ENCODE peak calls at places on chromosomes 3 and 15, in six cellular contexts. A, Z, V, O, P and B are unnamed samples.

GRCh38 chr3:159865042-159865579 is 123.5 kb upstream of the IL12A start:
- DNase-seq in A (no peak), Z (peak; percentile 61), V (no peak), O (no peak), P (no peak), B (no peak)

GRCh38 chr3:169676925-169677537 is 13.5 kb upstream of the MECOM start:
- DNase-seq in A (no peak), Z (no peak), V (no peak), O (no peak), P (no peak), B (peak; percentile 65)

GRCh38 chr15:40877691-40878090 is 3.7 kb upstream of the RHOV start:
- DNase-seq in A (no peak), Z (no peak), V (no peak), O (no peak), P (no peak), B (no peak)

GRCh38 chr3:176623751-176624150 is 573.5 kb downstream of the TBL1XR1 start:
- DNase-seq in A (no peak), Z (no peak), V (no peak), O (no peak), P (no peak), B (no peak)

GRCh38 chr3:14879161-14879888 is 60.6 kb downstream of the FGD5 start:
- DNase-seq in A (no peak), Z (no peak), V (no peak), O (no peak), P (no peak), B (no peak)

GRCh38 chr3:58308728-58309127 is 2.4 kb downstream of the HTD2 start:
- DNase-seq in A (no peak), Z (no peak), V (no peak), O (no peak), P (no peak), B (peak; percentile 9)

GRCh38 chr15:67064607-67065530 is 533 bp upstream of the SMAD3 start:
- DNase-seq in A (no peak), Z (peak; percentile 37), V (no peak), O (peak; percentile 63), P (peak; percentile 69), B (no peak)

GRCh38 chr15:63818191-63818590 is 15.6 kb downstream of the HERC1 start:
- DNase-seq in A (no peak), Z (no peak), V (no peak), O (no peak), P (no peak), B (no peak)

GRCh38 chr3:151976211-151977050 is 103.0 kb downstream of the SUCNR1 start:
- DNase-seq in A (peak; percentile 84), Z (peak; percentile 98), V (peak; percentile 93), O (no peak), P (no peak), B (peak; percentile 84)